ENCODE peak calls at places on chromosomes 7 and 10, in seven cellular contexts. One of them, this sample, is unnamed.
A peak's percentile ranks its signal among the peaks of the same experiment; 100 is the strongest.

GRCh38 chr7:158160199-158160598 is 427.4 kb downstream of the PTPRN2 start:
- DNase-seq in AG08396: no peak
- DNase-seq in renal cortical epithelial cell: no peak
- DNase-seq in iPS-NIHi11: no peak
- DNase-seq in amniotic stem cell: no peak
- DNase-seq in iris pigment epithelial cell: no peak
- DNase-seq in activated effector memory CD4-positive, alpha-beta T cell treated with Interleukin-2 at 50 U/mL for 16 hours: no peak
- DNase-seq in this sample: no peak

GRCh38 chr7:91632948-91633519 is 247.5 kb downstream of the MTERF1 start:
- DNase-seq in AG08396: no peak
- DNase-seq in iris pigment epithelial cell: no peak
- DNase-seq in amniotic stem cell: no peak
- DNase-seq in activated effector memory CD4-positive, alpha-beta T cell treated with Interleukin-2 at 50 U/mL for 16 hours: no peak
- DNase-seq in iPS-NIHi11: no peak
- DNase-seq in renal cortical epithelial cell: no peak
- DNase-seq in this sample: no peak

GRCh38 chr7:47332213-47332612 is 249.7 kb downstream of the TNS3 start:
- DNase-seq in renal cortical epithelial cell: no peak
- DNase-seq in amniotic stem cell: no peak
- DNase-seq in iris pigment epithelial cell: no peak
- DNase-seq in activated effector memory CD4-positive, alpha-beta T cell treated with Interleukin-2 at 50 U/mL for 16 hours: no peak
- DNase-seq in AG08396: no peak
- DNase-seq in iPS-NIHi11: no peak
- DNase-seq in this sample: no peak

GRCh38 chr10:93352638-93353383 is 129.3 kb downstream of the MYOF start:
- DNase-seq in iris pigment epithelial cell: peak; percentile 39
- DNase-seq in activated effector memory CD4-positive, alpha-beta T cell treated with Interleukin-2 at 50 U/mL for 16 hours: no peak
- DNase-seq in AG08396: peak; percentile 58
- DNase-seq in amniotic stem cell: peak; percentile 16
- DNase-seq in iPS-NIHi11: peak; percentile 66
- DNase-seq in renal cortical epithelial cell: peak; percentile 52
- DNase-seq in this sample: peak; percentile 28

GRCh38 chr10:2925631-2926030 is 141.7 kb upstream of the PFKP start:
- DNase-seq in iPS-NIHi11: no peak
- DNase-seq in amniotic stem cell: no peak
- DNase-seq in iris pigment epithelial cell: peak; percentile 53
- DNase-seq in activated effector memory CD4-positive, alpha-beta T cell treated with Interleukin-2 at 50 U/mL for 16 hours: no peak
- DNase-seq in renal cortical epithelial cell: no peak
- DNase-seq in AG08396: no peak
- DNase-seq in this sample: peak; percentile 30

GRCh38 chr7:124992881-124993562 is 63.4 kb upstream of the POT1 start:
- DNase-seq in AG08396: peak; percentile 65
- DNase-seq in renal cortical epithelial cell: peak; percentile 86
- DNase-seq in iPS-NIHi11: no peak
- DNase-seq in amniotic stem cell: peak; percentile 50
- DNase-seq in iris pigment epithelial cell: peak; percentile 94
- DNase-seq in activated effector memory CD4-positive, alpha-beta T cell treated with Interleukin-2 at 50 U/mL for 16 hours: no peak
- DNase-seq in this sample: no peak

GRCh38 chr10:28514648-28515047 is 18.3 kb upstream of the WAC start:
- DNase-seq in iPS-NIHi11: no peak
- DNase-seq in renal cortical epithelial cell: no peak
- DNase-seq in AG08396: no peak
- DNase-seq in iris pigment epithelial cell: no peak
- DNase-seq in amniotic stem cell: no peak
- DNase-seq in activated effector memory CD4-positive, alpha-beta T cell treated with Interleukin-2 at 50 U/mL for 16 hours: no peak
- DNase-seq in this sample: no peak

GRCh38 chr10:109427421-109427820 is 495.9 kb downstream of the XPNPEP1 start:
- DNase-seq in iPS-NIHi11: no peak
- DNase-seq in iris pigment epithelial cell: peak; percentile 3
- DNase-seq in renal cortical epithelial cell: peak; percentile 22
- DNase-seq in activated effector memory CD4-positive, alpha-beta T cell treated with Interleukin-2 at 50 U/mL for 16 hours: no peak
- DNase-seq in AG08396: no peak
- DNase-seq in amniotic stem cell: peak; percentile 22
- DNase-seq in this sample: peak; percentile 13

GRCh38 chr7:106420210-106420609 is 135.4 kb upstream of the NAMPT start:
- DNase-seq in amniotic stem cell: no peak
- DNase-seq in renal cortical epithelial cell: no peak
- DNase-seq in AG08396: no peak
- DNase-seq in activated effector memory CD4-positive, alpha-beta T cell treated with Interleukin-2 at 50 U/mL for 16 hours: no peak
- DNase-seq in iPS-NIHi11: no peak
- DNase-seq in iris pigment epithelial cell: no peak
- DNase-seq in this sample: no peak

GRCh38 chr10:102626026-102626686 is 18.1 kb upstream of the TRIM8 start:
- DNase-seq in iPS-NIHi11: no peak
- DNase-seq in iris pigment epithelial cell: no peak
- DNase-seq in amniotic stem cell: no peak
- DNase-seq in AG08396: no peak
- DNase-seq in renal cortical epithelial cell: no peak
- DNase-seq in activated effector memory CD4-positive, alpha-beta T cell treated with Interleukin-2 at 50 U/mL for 16 hours: no peak
- DNase-seq in this sample: no peak

GRCh38 chr10:69895759-69896158 is 94.1 kb downstream of the COL13A1 start:
- DNase-seq in renal cortical epithelial cell: no peak
- DNase-seq in iPS-NIHi11: no peak
- DNase-seq in iris pigment epithelial cell: peak; percentile 60
- DNase-seq in AG08396: peak; percentile 76
- DNase-seq in activated effector memory CD4-positive, alpha-beta T cell treated with Interleukin-2 at 50 U/mL for 16 hours: no peak
- DNase-seq in amniotic stem cell: no peak
- DNase-seq in this sample: no peak

GRCh38 chr7:140518370-140519006 is 39.2 kb upstream of the MKRN1 start:
- DNase-seq in iris pigment epithelial cell: no peak
- DNase-seq in activated effector memory CD4-positive, alpha-beta T cell treated with Interleukin-2 at 50 U/mL for 16 hours: no peak
- DNase-seq in renal cortical epithelial cell: no peak
- DNase-seq in amniotic stem cell: no peak
- DNase-seq in AG08396: no peak
- DNase-seq in iPS-NIHi11: peak; percentile 50
- DNase-seq in this sample: no peak

GRCh38 chr10:4181075-4181474 is 396.1 kb upstream of the KLF6 start:
- DNase-seq in amniotic stem cell: no peak
- DNase-seq in activated effector memory CD4-positive, alpha-beta T cell treated with Interleukin-2 at 50 U/mL for 16 hours: no peak
- DNase-seq in iPS-NIHi11: no peak
- DNase-seq in AG08396: no peak
- DNase-seq in renal cortical epithelial cell: no peak
- DNase-seq in iris pigment epithelial cell: no peak
- DNase-seq in this sample: no peak

This sample was measured in foreskin melanocyte.